ENCODE peak calls at places on chromosomes 13 and 19, in four cellular contexts. H, Y, G and F are unnamed samples. For H3K36me3 and H3K4me1, the result is how much of the 10 kb centered on the place peaks cover.

GRCh38 chr19:40274585-40275544 is 10.3 kb downstream of the AKT2 start:
- DNase-seq in H (no peak), G (no peak), Y (no peak), F (no peak)

GRCh38 chr19:8659905-8660304 is 29.5 kb downstream of the NFILZ start:
- DNase-seq in H (no peak), G (no peak), Y (no peak), F (no peak)

GRCh38 chr19:870963-871401 is 11.5 kb downstream of the CFD start:
- DNase-seq in H (peak), G (no peak), Y (no peak), F (no peak)

GRCh38 chr19:30679286-30679685 is 307.1 kb downstream of the ZNF536 start:
- DNase-seq in H (no peak), Y (no peak), G (no peak), F (no peak)

GRCh38 chr13:107374038-107374437 is 806.1 kb upstream of the ARGLU1 start:
- DNase-seq in Y (no peak), H (no peak), G (no peak), F (no peak)

GRCh38 chr19:5103061-5103701 is 134.3 kb downstream of the KDM4B start:
- DNase-seq in Y (no peak), H (peak), G (no peak), F (no peak)

GRCh38 chr13:27973956-27974662 is 5.0 kb upstream of the CDX2 start:
- DNase-seq in G (no peak), Y (no peak), H (no peak), F (no peak)

GRCh38 chr13:112267650-112268049 is 108.5 kb upstream of the SPACA7 start:
- DNase-seq in H (no peak), Y (no peak), G (no peak), F (no peak)

GRCh38 chr19:30391052-30391451 is 18.9 kb downstream of the ZNF536 start:
- DNase-seq in G (no peak), H (no peak), Y (no peak), F (no peak)

GRCh38 chr19:51136891-51137551 is 5.1 kb upstream of the SIGLEC7 start:
- DNase-seq in H (no peak), G (no peak), Y (no peak), F (no peak)

GRCh38 chr13:43348397-43348796 is 325.0 kb downstream of the DNAJC15 start:
- DNase-seq in H (no peak), G (no peak), Y (no peak), F (no peak)

GRCh38 chr19:11486661-11487503 is 6.0 kb upstream of the ELAVL3 start:
- DNase-seq in G (no peak), Y (no peak), H (peak), F (no peak)

GRCh38 chr19:53409505-53410204 is 14.7 kb downstream of the ZNF765 start:
- DNase-seq in H (no peak), Y (no peak), G (no peak), F (no peak)

GRCh38 chr13:27868639-27869435 is 51.0 kb upstream of the PDX1 start:
- DNase-seq in Y (no peak), G (no peak), H (no peak), F (no peak)

GRCh38 chr13:61768175-61768574 is 352.5 kb upstream of the PCDH20 start:
- DNase-seq in H (no peak), Y (no peak), G (no peak), F (no peak)

GRCh38 chr13:47038196-47038595 is 141.3 kb upstream of the HTR2A start:
- DNase-seq in G (no peak), Y (no peak), H (no peak), F (no peak)

GRCh38 chr13:78604782-78605611 is 1.6 kb upstream of the POU4F1 start:
- DNase-seq in G (no peak), Y (no peak), H (no peak), F (no peak)

GRCh38 chr19:33804021-33804799 is 7.5 kb downstream of the KCTD15 start:
- DNase-seq in H (peak), G (no peak), Y (peak), F (peak)

GRCh38 chr13:75368167-75368566 is 113.8 kb downstream of the TBC1D4 start:
- DNase-seq in G (no peak), Y (no peak), H (no peak), F (no peak)

GRCh38 chr19:53195265-53195879 is 2.2 kb upstream of the ZNF665 start:
- DNase-seq in H (no peak), G (peak), Y (peak), F (peak)

GRCh38 chr13:49954674-49955455 is 18.7 kb upstream of the SPRYD7 start:
- DNase-seq in Y (no peak), H (no peak), G (no peak), F (peak)

GRCh38 chr13:113407531-113408393 is 43.8 kb upstream of the GRTP1 start:
- DNase-seq in Y (no peak), H (peak), G (no peak), F (no peak)

GRCh38 chr19:15529774-15530372 is 21.5 kb downstream of the CYP4F22 start:
- DNase-seq in Y (no peak), G (no peak), H (no peak), F (peak)

GRCh38 chr13:86585826-86586225 is 786.6 kb upstream of the SLITRK6 start:
- DNase-seq in Y (no peak), G (no peak), H (no peak), F (peak)

GRCh38 chr13:23822252-23822824 is 66.9 kb downstream of the MIPEP start:
- DNase-seq in G (no peak), Y (no peak), H (no peak), F (no peak)

GRCh38 chr13:86051134-86052103 is 252.2 kb upstream of the SLITRK6 start:
- DNase-seq in Y (no peak), G (no peak), H (no peak), F (no peak)

GRCh38 chr19:28313633-28314032 is 899.3 kb downstream of the UQCRFS1 start:
- DNase-seq in Y (no peak), H (no peak), G (no peak), F (no peak)

GRCh38 chr19:56617531-56617930 is 22.4 kb downstream of the ZNF71 start:
- DNase-seq in H (no peak), G (no peak), Y (no peak), F (no peak)
- H3K36me3 ChIP-seq in H (under half), G (under half), Y (under half), F (under half)

DNA sequence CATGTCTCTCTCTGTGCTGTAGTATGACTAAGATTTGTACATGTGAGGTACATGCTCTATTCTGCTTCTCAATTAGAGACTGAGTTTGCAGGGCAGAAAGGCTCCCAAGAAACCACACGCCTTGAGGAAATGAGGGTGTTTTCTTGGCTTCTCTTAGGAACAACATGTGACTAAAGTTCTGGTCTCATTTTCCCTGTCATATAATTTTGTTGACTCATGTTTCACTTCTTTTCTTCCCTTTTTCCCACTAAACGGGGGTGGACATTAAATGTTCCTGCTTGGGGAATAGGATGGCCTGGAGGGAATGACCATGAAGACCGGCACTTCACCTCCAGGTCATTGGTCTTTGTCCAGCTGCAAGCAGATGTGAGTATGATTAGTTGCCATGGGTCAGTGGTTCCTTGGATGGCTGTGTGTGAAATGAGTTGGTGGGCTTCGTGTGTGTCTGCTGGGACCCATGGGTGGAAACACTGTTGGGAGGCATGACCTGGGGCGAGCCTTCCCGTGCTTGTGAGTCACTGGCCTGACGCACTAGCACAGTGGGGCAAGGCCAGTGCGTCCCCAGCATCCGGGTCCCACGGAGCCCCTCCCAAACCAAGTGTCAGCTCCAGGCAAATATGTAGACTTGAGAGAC is 56.6 kb downstream of the COL4A1 start:
- DNase-seq in G (no peak), H (no peak), Y (no peak), F (no peak)
- H3K4me1 ChIP-seq in G (half or more), H (under half), Y (under half), F (under half)

GRCh38 chr19:45753548-45753947 is 15.5 kb downstream of the SIX5 start:
- DNase-seq in H (no peak), Y (no peak), G (no peak), F (no peak)
- TF ChIP-seq CTCF in H (no peak), Y (no peak), G (no peak), F (no peak)

DNA sequence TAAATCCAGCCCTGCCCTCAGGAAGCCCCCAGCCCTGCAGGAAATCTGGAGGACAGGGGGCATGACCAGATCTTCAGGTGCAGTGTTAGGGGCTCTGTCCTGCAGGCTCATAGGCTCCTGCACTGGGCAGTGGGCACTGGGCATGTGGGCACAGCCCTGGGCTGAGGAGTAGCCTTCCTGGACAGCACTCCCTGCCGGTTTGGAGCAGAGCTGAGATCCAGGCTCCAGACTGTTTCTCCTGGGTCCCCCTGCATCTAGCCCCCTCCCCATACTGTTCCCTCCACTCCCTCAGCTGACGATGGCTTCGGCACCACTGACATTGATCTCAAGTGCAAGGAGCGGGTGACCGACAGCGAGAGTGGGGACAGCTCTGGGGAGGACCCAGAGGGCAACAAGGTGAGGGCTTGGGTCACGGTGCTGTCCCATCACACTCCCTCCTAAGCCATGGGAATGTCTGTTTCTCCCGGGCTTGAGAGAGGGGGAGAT is 12.3 kb upstream of the PRR19 start:
- DNase-seq in H (no peak), Y (no peak), G (no peak), F (no peak)
- H3K36me3 ChIP-seq in H (under half), Y (under half), G (half or more), F (under half)